ENCODE peak calls at places on chromosomes 3 and 15, in ten cellular contexts. Y, P, N, X, F, D, J, E, T and Z are unnamed samples.
A peak's percentile ranks its signal among the peaks of the same experiment; 100 is the strongest.

GRCh38 chr15:43225201-43225949 is 4.6 kb upstream of the EPB42 start:
- DNase-seq in Y (peak; percentile 82), P (no peak), N (no peak), X (peak; percentile 31), F (peak; percentile 29), D (peak; percentile 11), J (no peak), E (peak; percentile 63), T (peak; percentile 67), Z (peak; percentile 69)

GRCh38 chr15:67049351-67050044 is 15.9 kb upstream of the SMAD3 start:
- DNase-seq in Y (peak; percentile 80), P (no peak), N (no peak), X (peak; percentile 77), F (no peak), D (no peak), J (no peak), E (no peak), T (peak; percentile 95), Z (peak; percentile 98)

GRCh38 chr15:89820651-89821611 is 6.3 kb upstream of the ANPEP start:
- DNase-seq in Y (peak; percentile 82), P (no peak), N (no peak), X (no peak), F (no peak), D (no peak), J (peak; percentile 82), E (no peak), T (peak; percentile 51), Z (peak; percentile 93)

GRCh38 chr3:2392981-2393380 is 294.3 kb downstream of the CNTN4 start:
- DNase-seq in Y (no peak), P (no peak), N (no peak), X (no peak), F (no peak), D (no peak), J (no peak), E (no peak), T (peak; percentile 0), Z (no peak)

GRCh38 chr3:42755681-42756578 is 17.1 kb downstream of the CCDC13 start:
- DNase-seq in Y (peak; percentile 39), P (no peak), N (no peak), X (no peak), F (no peak), D (no peak), J (no peak), E (no peak), T (peak; percentile 53), Z (peak; percentile 40)

GRCh38 chr3:52006017-52006819 is 10.5 kb upstream of the RPL29 start:
- DNase-seq in Y (no peak), P (no peak), N (no peak), X (no peak), F (no peak), D (no peak), J (peak; percentile 60), E (no peak), T (no peak), Z (peak; percentile 33)

GRCh38 chr15:40785814-40786213 is 16.0 kb downstream of the C15orf62 start:
- DNase-seq in Y (no peak), P (no peak), N (no peak), X (no peak), F (no peak), D (no peak), J (no peak), E (no peak), T (no peak), Z (no peak)

GRCh38 chr3:185935465-185936263 is 2.1 kb downstream of the TRA2B start:
- DNase-seq in Y (no peak), P (no peak), N (no peak), X (no peak), F (no peak), D (no peak), J (no peak), E (no peak), T (peak; percentile 41), Z (peak; percentile 51)

GRCh38 chr15:64532921-64533320 is 72.5 kb downstream of the ZNF609 start:
- DNase-seq in Y (no peak), P (no peak), N (no peak), X (no peak), F (no peak), D (no peak), J (no peak), E (no peak), T (no peak), Z (no peak)

GRCh38 chr3:126773167-126773566 is 69.1 kb downstream of the CHCHD6 start:
- DNase-seq in Y (no peak), P (no peak), N (no peak), X (no peak), F (no peak), D (no peak), J (no peak), E (no peak), T (no peak), Z (no peak)

GRCh38 chr3:183631715-183632114 is 3.7 kb upstream of the KLHL24 start:
- DNase-seq in Y (no peak), P (no peak), N (no peak), X (no peak), F (no peak), D (no peak), J (no peak), E (no peak), T (no peak), Z (no peak)

GRCh38 chr3:186119499-186119898 is 10.6 kb upstream of the ETV5 start:
- DNase-seq in Y (no peak), P (no peak), N (no peak), X (no peak), F (no peak), D (no peak), J (no peak), E (no peak), T (no peak), Z (no peak)

GRCh38 chr3:132788299-132788698 is 66.1 kb upstream of the NPHP3 start:
- DNase-seq in Y (peak; percentile 94), P (no peak), N (no peak), X (no peak), F (no peak), D (no peak), J (no peak), E (no peak), T (peak; percentile 80), Z (peak; percentile 88)

GRCh38 chr3:195587824-195588223 is 4.1 kb upstream of the APOD start:
- DNase-seq in Y (no peak), P (no peak), N (no peak), X (no peak), F (no peak), D (no peak), J (no peak), E (no peak), T (no peak), Z (no peak)

GRCh38 chr15:77634266-77634962 is 1.7 kb upstream of the LINGO1 start:
- DNase-seq in Y (peak; percentile 17), P (peak; percentile 80), N (peak; percentile 38), X (no peak), F (no peak), D (peak; percentile 14), J (peak; percentile 83), E (peak; percentile 74), T (peak; percentile 72), Z (peak; percentile 49)

GRCh38 chr15:87345955-87346354 is 910.6 kb downstream of the NTRK3 start:
- DNase-seq in Y (no peak), P (no peak), N (no peak), X (no peak), F (no peak), D (no peak), J (no peak), E (no peak), T (no peak), Z (no peak)

GRCh38 chr15:79540551-79540950 is 108.4 kb downstream of the MINAR1 start:
- DNase-seq in Y (no peak), P (no peak), N (no peak), X (no peak), F (no peak), D (no peak), J (no peak), E (no peak), T (no peak), Z (no peak)

GRCh38 chr15:95501865-95502264 is 828.6 kb upstream of the NR2F2 start:
- DNase-seq in Y (no peak), P (no peak), N (no peak), X (no peak), F (no peak), D (no peak), J (no peak), E (no peak), T (peak; percentile 34), Z (no peak)

GRCh38 chr15:68442041-68442440 is 10.1 kb upstream of the ITGA11 start:
- DNase-seq in Y (no peak), P (no peak), N (no peak), X (no peak), F (no peak), D (no peak), J (no peak), E (no peak), T (no peak), Z (peak; percentile 62)

GRCh38 chr15:99172171-99172570 is 67.3 kb downstream of the SYNM start:
- DNase-seq in Y (no peak), P (no peak), N (no peak), X (no peak), F (no peak), D (no peak), J (no peak), E (no peak), T (no peak), Z (no peak)

GRCh38 chr3:44120721-44121582 is 120.7 kb upstream of the TOPAZ1 start:
- DNase-seq in Y (no peak), P (no peak), N (no peak), X (no peak), F (no peak), D (peak; percentile 7), J (no peak), E (no peak), T (no peak), Z (peak; percentile 13)

GRCh38 chr15:48144889-48145288 is 24.1 kb downstream of the SLC24A5 start:
- DNase-seq in Y (peak; percentile 24), P (no peak), N (no peak), X (no peak), F (no peak), D (no peak), J (no peak), E (no peak), T (peak; percentile 78), Z (peak; percentile 53)

GRCh38 chr3:11201246-11202024 is 47.1 kb downstream of the HRH1 start:
- DNase-seq in Y (peak; percentile 76), P (no peak), N (no peak), X (no peak), F (no peak), D (no peak), J (no peak), E (no peak), T (peak; percentile 69), Z (peak; percentile 73)

GRCh38 chr15:78617131-78617915 is 3.5 kb downstream of the CHRNA3 start:
- DNase-seq in Y (no peak), P (no peak), N (no peak), X (no peak), F (no peak), D (no peak), J (no peak), E (no peak), T (no peak), Z (no peak)

GRCh38 chr3:197811343-197811742 is 20.3 kb downstream of the LRCH3 start:
- DNase-seq in Y (peak; percentile 89), P (no peak), N (no peak), X (no peak), F (no peak), D (peak; percentile 32), J (no peak), E (no peak), T (peak; percentile 97), Z (peak; percentile 98)

GRCh38 chr15:41653760-41654159 is 6.4 kb upstream of the MGA start:
- DNase-seq in Y (no peak), P (no peak), N (no peak), X (no peak), F (no peak), D (no peak), J (no peak), E (no peak), T (no peak), Z (no peak)

GRCh38 chr3:10116138-10116460 is 624 bp downstream of the BRK1 start:
- DNase-seq in Y (no peak), P (no peak), N (no peak), X (no peak), F (no peak), D (no peak), J (no peak), E (no peak), T (peak; percentile 50), Z (peak; percentile 70)

GRCh38 chr3:4887177-4887576 is 92.1 kb upstream of the BHLHE40 start:
- DNase-seq in Y (no peak), P (no peak), N (no peak), X (no peak), F (no peak), D (no peak), J (no peak), E (no peak), T (no peak), Z (no peak)